ENCODE peak calls at places on chromosome 22, in four cellular contexts. One of them, this sample, is unnamed.

GRCh38 chr22:23509571-23510302 is 70.4 kb downstream of the IGLL1 start:
- DNase-seq in neural crest cell: no peak
- DNase-seq in H9: no peak
- DNase-seq in HFF-Myc: no peak
- DNase-seq in this sample: no peak

GRCh38 chr22:24420072-24420976 is 7.1 kb upstream of the ADORA2A start:
- DNase-seq in neural crest cell: no peak
- DNase-seq in H9: no peak
- DNase-seq in HFF-Myc: no peak
- DNase-seq in this sample: no peak

GRCh38 chr22:50173983-50174355 is 3.4 kb downstream of the PANX2 start:
- DNase-seq in neural crest cell: no peak
- DNase-seq in H9: no peak
- DNase-seq in HFF-Myc: no peak
- DNase-seq in this sample: no peak

GRCh38 chr22:39634530-39635399 is 64.2 kb downstream of the CACNA1I start:
- DNase-seq in neural crest cell: no peak
- DNase-seq in H9: no peak
- DNase-seq in HFF-Myc: peak
- DNase-seq in this sample: peak

GRCh38 chr22:32957093-32957835 is 100.9 kb downstream of the SYN3 start:
- DNase-seq in neural crest cell: no peak
- DNase-seq in H9: no peak
- DNase-seq in HFF-Myc: peak
- DNase-seq in this sample: no peak

GRCh38 chr22:49705631-49706352 is 121.9 kb downstream of the BRD1 start:
- DNase-seq in neural crest cell: no peak
- DNase-seq in H9: no peak
- DNase-seq in HFF-Myc: no peak
- DNase-seq in this sample: no peak

GRCh38 chr22:49039625-49040024 is 788.0 kb downstream of the BRD1 start:
- DNase-seq in neural crest cell: no peak
- DNase-seq in H9: no peak
- DNase-seq in HFF-Myc: no peak
- DNase-seq in this sample: no peak

GRCh38 chr22:20803696-20804324 is 29.9 kb downstream of the SERPIND1 start:
- DNase-seq in neural crest cell: peak
- DNase-seq in H9: peak
- DNase-seq in HFF-Myc: peak
- DNase-seq in this sample: no peak

GRCh38 chr22:50604623-50605348 is 4.2 kb downstream of the MAPK8IP2 start:
- DNase-seq in neural crest cell: no peak
- DNase-seq in H9: no peak
- DNase-seq in HFF-Myc: no peak
- DNase-seq in this sample: no peak

GRCh38 chr22:19802881-19803735 is 42.5 kb downstream of the TBX1 start:
- DNase-seq in neural crest cell: no peak
- DNase-seq in H9: no peak
- DNase-seq in HFF-Myc: no peak
- DNase-seq in this sample: no peak

GRCh38 chr22:40413873-40414272 is 43.5 kb downstream of the SGSM3 start:
- DNase-seq in neural crest cell: no peak
- DNase-seq in H9: no peak
- DNase-seq in HFF-Myc: no peak
- DNase-seq in this sample: no peak

GRCh38 chr22:16131918-16132317 is 442.1 kb downstream of the POTEH start:
- DNase-seq in neural crest cell: no peak
- DNase-seq in H9: no peak
- DNase-seq in HFF-Myc: no peak
- DNase-seq in this sample: no peak

DNA sequence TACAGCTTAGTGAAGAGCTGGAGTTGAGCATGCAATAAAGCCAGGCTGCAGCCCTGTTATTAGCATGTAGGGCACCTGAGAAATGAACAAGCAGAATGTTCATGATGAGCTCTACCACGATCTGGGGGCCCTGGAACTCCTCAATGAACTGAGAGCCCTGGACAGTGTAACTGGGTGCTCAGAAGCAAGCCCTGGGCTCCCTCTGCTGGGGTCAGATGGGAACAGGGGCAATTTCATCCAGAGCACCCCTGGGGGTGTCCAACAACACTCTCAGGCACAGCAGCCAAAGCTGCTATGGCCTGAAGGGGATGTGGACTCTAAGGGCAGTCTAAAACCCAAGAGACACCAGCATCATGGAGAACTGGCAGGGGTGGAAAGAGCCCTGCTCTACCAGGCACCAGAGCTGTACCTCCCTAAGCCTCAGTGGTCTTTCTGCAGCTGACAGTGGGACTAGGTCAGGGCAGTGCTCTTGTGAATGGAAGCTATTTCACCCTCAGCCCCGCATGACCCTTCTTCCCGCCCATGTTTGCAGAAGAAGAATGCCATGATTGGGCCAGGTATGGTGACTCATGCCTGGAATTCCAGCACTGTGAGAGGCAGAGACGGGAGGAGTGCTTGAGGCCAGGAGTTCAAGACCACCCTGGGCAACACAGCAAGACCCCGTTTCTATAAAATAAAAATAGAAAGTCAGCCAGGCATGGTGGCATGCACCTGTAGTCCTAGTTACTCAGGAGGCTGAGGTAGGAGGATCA is 28.9 kb downstream of the THOC5 start:
- DNase-seq in neural crest cell: peak
- DNase-seq in H9: peak
- DNase-seq in HFF-Myc: no peak
- DNase-seq in this sample: no peak
- TF ChIP-seq CTCF in neural crest cell: peak
- TF ChIP-seq CTCF in H9: peak
- TF ChIP-seq CTCF in HFF-Myc: peak
- TF ChIP-seq CTCF in this sample: peak

GRCh38 chr22:27724181-27724580 is 77.4 kb downstream of the MN1 start:
- DNase-seq in neural crest cell: no peak
- DNase-seq in H9: no peak
- DNase-seq in HFF-Myc: no peak
- DNase-seq in this sample: no peak

GRCh38 chr22:27724706-27725105 is 76.8 kb downstream of the MN1 start:
- DNase-seq in neural crest cell: no peak
- DNase-seq in H9: no peak
- DNase-seq in HFF-Myc: no peak
- DNase-seq in this sample: no peak

GRCh38 chr22:27720860-27721259 is 80.7 kb downstream of the MN1 start:
- DNase-seq in neural crest cell: no peak
- DNase-seq in H9: no peak
- DNase-seq in HFF-Myc: no peak
- DNase-seq in this sample: peak

GRCh38 chr22:27723708-27724107 is 77.8 kb downstream of the MN1 start:
- DNase-seq in neural crest cell: no peak
- DNase-seq in H9: no peak
- DNase-seq in HFF-Myc: no peak
- DNase-seq in this sample: no peak

GRCh38 chr22:27723150-27723549 is 78.4 kb downstream of the MN1 start:
- DNase-seq in neural crest cell: no peak
- DNase-seq in H9: no peak
- DNase-seq in HFF-Myc: no peak
- DNase-seq in this sample: no peak
- TF ChIP-seq CTCF in neural crest cell: no peak
- TF ChIP-seq CTCF in H9: peak
- TF ChIP-seq CTCF in HFF-Myc: no peak
- TF ChIP-seq CTCF in this sample: peak

DNA sequence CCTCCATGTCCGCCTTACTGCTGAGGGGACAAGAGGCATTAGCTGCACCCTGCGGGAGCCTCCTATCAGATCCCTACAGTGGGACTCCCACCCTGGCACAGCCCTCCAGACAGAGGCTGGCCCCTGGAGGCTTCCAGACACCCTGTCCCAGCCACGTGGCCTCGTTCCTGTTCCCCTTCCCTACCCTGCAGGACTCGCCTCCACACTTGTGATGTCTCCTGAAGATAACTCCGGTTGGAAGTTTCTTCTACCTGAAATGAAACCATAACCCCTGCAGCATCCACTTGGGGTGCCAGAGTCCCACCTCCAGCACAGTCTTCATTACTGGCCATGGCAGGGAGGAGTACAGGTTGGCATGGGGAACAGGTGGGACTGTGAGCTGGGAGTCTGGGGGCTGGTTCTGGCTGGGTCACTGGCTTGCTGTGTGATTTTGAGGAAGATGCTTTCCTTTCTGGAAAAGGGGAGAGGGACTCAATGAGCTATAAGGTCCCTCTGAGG is 4.9 kb upstream of the SH3BP1 start:
- DNase-seq in neural crest cell: no peak
- DNase-seq in H9: no peak
- DNase-seq in HFF-Myc: no peak
- DNase-seq in this sample: no peak
- TF ChIP-seq CTCF in neural crest cell: no peak
- TF ChIP-seq CTCF in H9: no peak
- TF ChIP-seq CTCF in HFF-Myc: peak
- TF ChIP-seq CTCF in this sample: peak

GRCh38 chr22:35923026-35923425 is 105.6 kb downstream of the RBFOX2 start:
- DNase-seq in neural crest cell: no peak
- DNase-seq in H9: no peak
- DNase-seq in HFF-Myc: no peak
- DNase-seq in this sample: no peak

GRCh38 chr22:35918466-35918865 is 110.2 kb downstream of the RBFOX2 start:
- DNase-seq in neural crest cell: no peak
- DNase-seq in H9: no peak
- DNase-seq in HFF-Myc: no peak
- DNase-seq in this sample: no peak

GRCh38 chr22:35917651-35918050 is 111.0 kb downstream of the RBFOX2 start:
- DNase-seq in neural crest cell: no peak
- DNase-seq in H9: no peak
- DNase-seq in HFF-Myc: no peak
- DNase-seq in this sample: no peak

GRCh38 chr22:35919002-35919542 is 109.6 kb downstream of the RBFOX2 start:
- DNase-seq in neural crest cell: no peak
- DNase-seq in H9: no peak
- DNase-seq in HFF-Myc: no peak
- DNase-seq in this sample: no peak

DNA sequence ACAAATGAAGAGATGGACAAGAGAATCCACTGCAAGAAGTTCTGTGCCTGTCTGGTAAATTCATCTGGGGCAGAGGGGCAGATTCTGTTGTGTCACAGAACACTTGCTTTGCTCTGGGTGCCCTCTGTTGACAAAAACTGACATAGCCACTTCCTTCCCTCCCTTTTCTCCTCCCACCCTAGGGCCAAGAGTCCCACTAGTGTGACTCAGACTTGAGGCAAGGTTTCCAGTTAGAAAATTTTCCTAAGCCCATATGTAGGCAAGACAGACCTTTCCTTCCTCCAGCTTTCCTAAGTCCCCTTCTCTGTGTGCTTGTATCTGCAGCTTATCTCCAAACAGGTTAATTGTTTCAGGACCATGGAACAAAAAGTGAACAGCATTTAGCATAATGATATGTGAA is 106.8 kb downstream of the RBFOX2 start:
- DNase-seq in neural crest cell: peak
- DNase-seq in H9: peak
- DNase-seq in HFF-Myc: peak
- DNase-seq in this sample: peak
- TF ChIP-seq CTCF in neural crest cell: peak
- TF ChIP-seq CTCF in H9: peak
- TF ChIP-seq CTCF in HFF-Myc: peak
- TF ChIP-seq CTCF in this sample: peak

GRCh38 chr22:37735054-37735453 is 38.2 kb downstream of the TRIOBP start:
- DNase-seq in neural crest cell: peak
- DNase-seq in H9: peak
- DNase-seq in HFF-Myc: no peak
- DNase-seq in this sample: no peak
- TF ChIP-seq CTCF in neural crest cell: peak
- TF ChIP-seq CTCF in H9: peak
- TF ChIP-seq CTCF in HFF-Myc: peak
- TF ChIP-seq CTCF in this sample: peak

GRCh38 chr22:31199187-31199586 is 12.9 kb upstream of the LIMK2 start:
- DNase-seq in neural crest cell: no peak
- DNase-seq in H9: no peak
- DNase-seq in HFF-Myc: no peak
- DNase-seq in this sample: no peak
- TF ChIP-seq CTCF in neural crest cell: peak
- TF ChIP-seq CTCF in H9: peak
- TF ChIP-seq CTCF in HFF-Myc: no peak
- TF ChIP-seq CTCF in this sample: no peak

GRCh38 chr22:31753634-31754471 is at the start of gene DEPDC5:
- DNase-seq in neural crest cell: peak
- DNase-seq in H9: peak
- DNase-seq in HFF-Myc: peak
- DNase-seq in this sample: peak
- TF ChIP-seq CTCF in neural crest cell: no peak
- TF ChIP-seq CTCF in H9: no peak
- TF ChIP-seq CTCF in HFF-Myc: no peak
- TF ChIP-seq CTCF in this sample: no peak